ENCODE peak calls at places on chromosome 11, in nine cellular contexts. Q is neural crest cell; W is hepatocyte; F is heart left ventricle; C is A549; Z is CD4-positive, alpha-beta T cell; K is AG10803; R is AG04449; G is GM13976. J is an unnamed sample.
A peak's percentile ranks its signal among the peaks of the same experiment; 100 is the strongest.

GRCh38 chr11:78465169-78465942 is 47.7 kb upstream of the GAB2 start:
- DNase-seq in W (no peak), R (no peak), F (no peak), K (no peak), Z (peak; percentile 6), Q (no peak), G (peak; percentile 83), C (no peak), J (no peak)

GRCh38 chr11:116832350-116833290 is 2.9 kb downstream of the APOC3 start:
- DNase-seq in R (no peak), C (no peak), G (no peak), W (no peak), F (no peak), Z (no peak), K (no peak), Q (no peak), J (no peak)

GRCh38 chr11:125923012-125923579 is 18.8 kb downstream of the DDX25 start:
- DNase-seq in W (peak; percentile 86), K (peak; percentile 66), F (no peak), C (peak; percentile 65), G (peak; percentile 78), Q (peak; percentile 62), Z (peak; percentile 35), R (peak; percentile 10), J (peak; percentile 71)

GRCh38 chr11:58286249-58286648 is 18.2 kb upstream of the OR10W1 start:
- DNase-seq in G (peak; percentile 44), Z (no peak), Q (no peak), F (no peak), W (peak; percentile 62), R (no peak), C (peak; percentile 7), K (peak; percentile 39), J (peak; percentile 8)

GRCh38 chr11:77084581-77085191 is 17.9 kb downstream of the CAPN5 start:
- DNase-seq in F (peak; percentile 37), R (no peak), C (no peak), Q (no peak), G (no peak), K (no peak), Z (no peak), W (no peak), J (no peak)

GRCh38 chr11:8068605-8069221 is 12.3 kb upstream of the TUB start:
- DNase-seq in F (peak; percentile 74), Z (no peak), G (no peak), K (peak; percentile 77), W (peak; percentile 79), C (peak; percentile 27), Q (no peak), R (peak; percentile 33), J (no peak)

GRCh38 chr11:87173185-87174039 is 135.7 kb downstream of the TMEM135 start:
- DNase-seq in R (peak; percentile 9), W (peak; percentile 49), C (peak; percentile 38), Q (no peak), Z (no peak), K (peak; percentile 60), F (no peak), G (no peak), J (no peak)

GRCh38 chr11:13668957-13669521 is 571 bp downstream of the FAR1 start:
- DNase-seq in R (no peak), Q (peak; percentile 19), F (no peak), K (peak; percentile 16), C (peak; percentile 44), G (peak; percentile 45), Z (peak; percentile 42), W (peak; percentile 55), J (peak; percentile 49)

GRCh38 chr11:8597182-8597581 is 3.2 kb upstream of the STK33 start:
- DNase-seq in Z (no peak), C (peak; percentile 44), F (no peak), R (no peak), G (no peak), Q (no peak), W (no peak), K (peak; percentile 88), J (no peak)

GRCh38 chr11:75474878-75475766 is 42.1 kb upstream of the KLHL35 start:
- DNase-seq in C (no peak), F (peak; percentile 76), R (no peak), W (peak; percentile 59), Z (peak; percentile 50), G (peak; percentile 67), Q (peak; percentile 53), K (peak; percentile 48), J (no peak)

GRCh38 chr11:23311986-23312940 is 452.0 kb upstream of the CCDC179 start:
- DNase-seq in R (no peak), C (no peak), G (no peak), F (no peak), W (no peak), K (peak; percentile 27), Q (no peak), Z (no peak), J (no peak)

GRCh38 chr11:118143661-118144185 is 8.9 kb downstream of the SCN4B start:
- DNase-seq in R (no peak), W (no peak), G (no peak), Q (no peak), K (no peak), Z (no peak), C (no peak), F (no peak), J (no peak)

GRCh38 chr11:2581151-2581930 is 118.5 kb downstream of the KCNQ1OT1 start:
- DNase-seq in Q (no peak), W (no peak), G (no peak), C (no peak), Z (no peak), F (peak; percentile 40), R (no peak), K (no peak), J (peak; percentile 3)

GRCh38 chr11:13269775-13270174 is 7.8 kb upstream of the BMAL1 start:
- DNase-seq in F (no peak), C (no peak), Z (no peak), K (no peak), G (no peak), Q (no peak), W (no peak), R (no peak), J (no peak)

GRCh38 chr11:46006418-46007070 is 84.1 kb downstream of the LARGE2 start:
- DNase-seq in Q (peak; percentile 24), Z (no peak), W (peak; percentile 81), K (peak; percentile 77), R (no peak), C (peak; percentile 73), F (no peak), G (peak; percentile 67), J (peak; percentile 31)

DNA sequence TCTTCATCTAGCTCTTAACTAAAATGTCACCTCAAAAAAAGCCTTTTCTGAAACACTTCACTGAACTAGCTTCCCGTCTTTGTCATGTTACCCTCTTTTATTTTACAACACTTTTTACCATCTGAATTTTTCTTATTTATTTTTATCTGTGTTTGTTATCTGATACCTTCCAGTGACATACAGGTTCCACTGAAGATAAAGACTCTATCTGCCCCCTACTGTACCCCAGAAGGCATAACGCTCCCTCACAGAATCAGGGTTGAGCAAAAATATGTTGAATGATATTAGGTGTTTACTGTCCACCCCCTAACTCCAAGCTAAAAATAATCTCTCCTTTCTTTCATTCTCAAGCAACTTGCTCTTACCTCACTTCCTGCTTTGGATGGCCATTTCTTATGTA is 654.2 kb downstream of the NELL1 start:
- DNase-seq in Z (no peak), G (no peak), C (no peak), K (no peak), Q (no peak), R (no peak), W (no peak), F (no peak), J (no peak)
- TF ChIP-seq CTCF in Z (no peak), G (no peak), C (no peak), K (no peak), Q (peak; percentile 37), R (no peak), W (peak; percentile 27), F (no peak), J (no peak)

GRCh38 chr11:64163951-64164350 is 2.0 kb downstream of the MACROD1 start:
- DNase-seq in Q (no peak), W (no peak), C (no peak), G (no peak), R (no peak), Z (no peak), F (no peak), K (no peak), J (no peak)

GRCh38 chr11:64161037-64161436 is 4.9 kb downstream of the MACROD1 start:
- DNase-seq in F (no peak), W (no peak), G (no peak), Z (no peak), K (no peak), R (no peak), C (no peak), Q (no peak), J (no peak)

GRCh38 chr11:64164392-64165312 is 1.3 kb downstream of the MACROD1 start:
- DNase-seq in Q (no peak), W (no peak), K (no peak), R (no peak), Z (no peak), F (no peak), C (no peak), G (peak; percentile 32), J (no peak)

GRCh38 chr11:64165842-64166635 is at the start of gene MACROD1:
- DNase-seq in G (peak; percentile 91), W (peak; percentile 94), Q (peak; percentile 73), F (peak; percentile 92), K (peak; percentile 76), R (no peak), C (peak; percentile 79), Z (peak; percentile 71), J (peak; percentile 68)

DNA sequence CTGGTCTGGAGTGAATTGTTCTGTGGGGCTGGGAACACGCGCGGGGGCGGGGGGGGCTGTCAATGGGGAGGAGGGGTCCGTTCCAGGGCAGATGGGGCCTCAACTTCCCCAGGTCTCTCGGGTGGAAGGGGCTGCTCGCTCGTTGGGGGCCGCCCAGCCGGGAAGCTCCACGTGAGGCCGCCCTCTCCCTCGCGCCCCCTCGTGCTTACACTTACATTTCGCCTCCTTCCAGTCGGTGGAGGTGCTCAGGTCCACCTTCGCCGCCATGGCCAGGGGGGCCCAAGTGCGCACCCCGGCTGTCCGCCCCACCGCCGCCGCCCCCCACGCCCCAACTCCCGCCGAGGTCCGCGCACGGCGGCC is 451 bp downstream of the MACROD1 start:
- DNase-seq in Q (peak; percentile 28), Z (peak; percentile 8), C (peak; percentile 29), K (no peak), F (no peak), R (no peak), W (peak; percentile 48), G (peak; percentile 55), J (peak; percentile 34)
- TF ChIP-seq CTCF in Q (no peak), Z (no peak), C (peak; percentile 18), K (no peak), F (no peak), R (peak; percentile 32), W (peak; percentile 16), G (peak; percentile 16), J (no peak)

DNA sequence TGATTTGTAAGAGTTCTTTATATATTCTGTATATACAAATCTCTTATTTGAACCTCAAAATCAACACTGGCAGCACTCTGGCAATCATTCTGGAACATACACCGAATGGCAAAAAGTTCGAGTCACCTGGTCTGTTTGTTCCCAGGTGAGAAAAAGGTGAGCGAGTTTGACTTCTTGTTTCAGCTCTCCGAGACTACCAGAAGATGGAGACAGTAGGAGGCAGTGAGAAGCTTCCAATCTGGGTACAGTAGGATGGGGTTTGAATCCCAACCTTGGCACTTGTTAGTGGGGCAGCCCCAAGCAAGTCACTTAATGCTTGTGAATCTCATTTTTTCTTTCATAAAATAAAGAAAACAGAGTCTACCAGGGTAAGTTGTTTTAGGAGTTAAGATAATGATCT is 76.4 kb downstream of the C2CD3 start:
- DNase-seq in Z (no peak), F (no peak), G (no peak), K (no peak), R (no peak), C (no peak), W (no peak), Q (no peak), J (no peak)
- TF ChIP-seq CTCF in Z (no peak), F (no peak), G (no peak), K (no peak), R (no peak), C (peak; percentile 18), W (no peak), Q (no peak), J (no peak)

GRCh38 chr11:131914299-131914902 is 544.0 kb downstream of the NTM start:
- DNase-seq in G (peak; percentile 37), Q (no peak), K (peak; percentile 53), W (no peak), F (no peak), C (no peak), Z (no peak), R (no peak), J (no peak)
- TF ChIP-seq CTCF in G (no peak), Q (peak; percentile 51), K (peak; percentile 66), W (peak; percentile 25), F (no peak), C (no peak), Z (no peak), R (peak; percentile 31), J (peak; percentile 58)